ENCODE peak calls at places on chromosomes 2 and 18, in six cellular contexts. I is lower lobe of right lung, S is AG04450, U is cardiac fibroblast, Z is GM06990, R is foreskin fibroblast. C is an unnamed sample.

GRCh38 chr2:3025261-3025660 is 352.4 kb downstream of the EIPR1 start:
- DNase-seq in I (no peak), S (no peak), U (no peak), Z (no peak), R (no peak), C (no peak)

GRCh38 chr2:159098815-159099455 is 130.5 kb downstream of the TANC1 start:
- DNase-seq in I (no peak), S (no peak), U (no peak), Z (no peak), R (no peak), C (no peak)

GRCh38 chr2:241869087-241869961 is at the start of gene RTP5:
- DNase-seq in I (no peak), S (no peak), U (no peak), Z (no peak), R (no peak), C (no peak)

GRCh38 chr2:32671885-32672519 is 44.2 kb downstream of the TTC27 start:
- DNase-seq in I (no peak), S (no peak), U (no peak), Z (no peak), R (peak), C (no peak)

GRCh38 chr2:29524652-29525051 is 396.7 kb downstream of the ALK start:
- DNase-seq in I (no peak), S (no peak), U (no peak), Z (no peak), R (no peak), C (no peak)

GRCh38 chr18:8254664-8255063 is 354.6 kb upstream of the RAB12 start:
- DNase-seq in I (no peak), S (peak), U (no peak), Z (no peak), R (peak), C (no peak)

GRCh38 chr2:227933891-227934290 is 62.5 kb downstream of the DAW1 start:
- DNase-seq in I (no peak), S (no peak), U (peak), Z (no peak), R (no peak), C (peak)

GRCh38 chr2:238564286-238564920 is 137.7 kb downstream of the ASB1 start:
- DNase-seq in I (no peak), S (no peak), U (no peak), Z (no peak), R (no peak), C (no peak)

GRCh38 chr2:100352511-100352910 is 30.2 kb upstream of the LONRF2 start:
- DNase-seq in I (no peak), S (no peak), U (no peak), Z (no peak), R (no peak), C (no peak)

GRCh38 chr2:202861987-202862386 is 9.6 kb downstream of the ICA1L start:
- DNase-seq in I (no peak), S (no peak), U (no peak), Z (no peak), R (no peak), C (no peak)

GRCh38 chr18:71105994-71106546 is 817.2 kb downstream of the SOCS6 start:
- DNase-seq in I (no peak), S (no peak), U (no peak), Z (no peak), R (no peak), C (no peak)

GRCh38 chr18:63488160-63488559 is 11.4 kb downstream of the SERPINB5 start:
- DNase-seq in I (no peak), S (no peak), U (no peak), Z (no peak), R (no peak), C (no peak)

GRCh38 chr2:227460833-227461232 is 11.1 kb upstream of the AGFG1 start:
- DNase-seq in I (no peak), S (no peak), U (peak), Z (no peak), R (peak), C (no peak)

GRCh38 chr18:11607897-11608296 is 1.5 kb upstream of the SLC35G4 start:
- DNase-seq in I (no peak), S (no peak), U (no peak), Z (no peak), R (no peak), C (peak)

GRCh38 chr2:226183033-226183432 is 616.6 kb downstream of the IRS1 start:
- DNase-seq in I (no peak), S (no peak), U (no peak), Z (no peak), R (no peak), C (no peak)

GRCh38 chr2:179454443-179455218 is 190.0 kb upstream of the SESTD1 start:
- DNase-seq in I (no peak), S (peak), U (peak), Z (no peak), R (peak), C (peak)

GRCh38 chr2:196500686-196501431 is 138.7 kb upstream of the CCDC150 start:
- DNase-seq in I (no peak), S (no peak), U (peak), Z (no peak), R (peak), C (no peak)

GRCh38 chr2:82344670-82345069 is 2040.1 kb upstream of the LRRTM1 start:
- DNase-seq in I (no peak), S (no peak), U (peak), Z (no peak), R (no peak), C (no peak)

GRCh38 chr2:179435021-179435420 is 170.4 kb upstream of the SESTD1 start:
- DNase-seq in I (no peak), S (no peak), U (no peak), Z (no peak), R (peak), C (no peak)

GRCh38 chr18:70337139-70337972 is 48.5 kb downstream of the SOCS6 start:
- DNase-seq in I (no peak), S (peak), U (peak), Z (no peak), R (peak), C (peak)

GRCh38 chr2:66555076-66555475 is 120.2 kb downstream of the MEIS1 start:
- DNase-seq in I (no peak), S (no peak), U (peak), Z (no peak), R (peak), C (no peak)
- H3K4me3 ChIP-seq in I (no peak), S (no peak), U (no peak), Z (no peak), R (no peak), C (peak)

GRCh38 chr2:222916229-222917197 is 55.7 kb downstream of the ACSL3 start:
- DNase-seq in I (no peak), S (no peak), U (no peak), Z (no peak), R (peak), C (no peak)
- TF ChIP-seq CTCF in I (peak), S (peak), U (no peak), Z (no peak), R (no peak), C (no peak)

DNA sequence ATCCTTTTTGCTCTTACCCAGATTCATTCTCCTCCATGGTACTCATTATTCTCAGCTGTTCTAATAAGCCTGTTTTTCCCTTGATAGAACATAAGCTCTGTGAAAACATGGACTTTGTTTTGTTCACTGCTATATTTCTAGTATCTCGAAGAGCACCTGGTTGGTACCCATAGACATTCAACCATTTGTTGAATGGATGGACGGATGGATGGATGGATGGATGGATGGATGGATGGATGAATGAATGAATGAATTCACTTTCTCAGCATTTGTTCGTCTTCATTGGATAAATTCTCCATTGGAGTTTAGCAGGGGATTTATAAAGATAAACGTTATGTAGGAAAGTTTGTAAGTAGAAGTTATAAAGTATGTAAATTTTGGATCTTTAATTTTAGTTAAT is 2.9 kb downstream of the FAM171B start:
- DNase-seq in I (no peak), S (no peak), U (no peak), Z (no peak), R (no peak), C (no peak)
- H3K4me3 ChIP-seq in I (no peak), S (no peak), U (no peak), Z (no peak), R (no peak), C (no peak)

GRCh38 chr2:12416600-12416999 is 300.1 kb upstream of the TRIB2 start:
- DNase-seq in I (peak), S (no peak), U (peak), Z (no peak), R (peak), C (no peak)
- TF ChIP-seq CTCF in I (peak), S (peak), U (peak), Z (peak), R (peak), C (peak)

GRCh38 chr2:104863585-104864279 is 9.8 kb downstream of the POU3F3 start:
- DNase-seq in I (no peak), S (no peak), U (no peak), Z (no peak), R (no peak), C (no peak)
- H3K4me3 ChIP-seq in I (no peak), S (no peak), U (no peak), Z (no peak), R (no peak), C (no peak)

DNA sequence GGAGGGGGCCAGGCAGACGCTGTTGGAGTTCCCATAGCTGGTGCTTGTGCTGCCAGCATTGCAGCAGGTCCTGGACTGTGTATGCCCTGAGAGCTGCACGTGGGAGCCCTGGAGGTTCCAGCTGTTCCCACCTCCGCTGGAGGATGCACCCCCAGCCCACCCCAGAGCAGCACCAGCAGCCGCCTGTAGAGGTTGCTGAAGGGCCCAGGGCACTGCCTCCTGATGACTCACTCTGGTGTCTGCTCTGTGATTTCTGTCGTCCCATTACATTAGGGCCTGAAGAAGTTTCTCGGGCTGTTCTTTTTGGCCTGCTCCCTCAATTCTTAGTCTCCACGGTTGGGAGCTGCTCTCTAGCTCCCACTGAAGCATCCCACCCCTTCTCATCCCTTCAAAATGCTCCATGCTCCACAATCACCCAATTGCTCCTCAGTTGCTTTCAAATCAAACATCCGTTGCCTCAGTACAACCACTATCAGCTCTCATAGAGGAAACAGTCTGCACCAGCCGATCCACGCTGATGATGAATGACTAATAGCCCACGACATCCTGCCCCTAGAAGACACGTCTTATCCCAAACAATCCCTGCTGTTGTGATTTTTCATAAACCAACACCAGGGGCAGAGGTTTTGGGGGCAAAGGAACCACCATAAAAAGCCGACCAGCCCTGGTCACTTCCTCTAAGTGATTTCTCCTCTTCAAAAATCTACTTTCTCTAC is 65.2 kb upstream of the RNF152 start:
- DNase-seq in I (no peak), S (no peak), U (peak), Z (no peak), R (peak), C (no peak)
- TF ChIP-seq CTCF in I (no peak), S (no peak), U (peak), Z (no peak), R (no peak), C (peak)

GRCh38 chr2:127407091-127407490 is 11.1 kb upstream of the PROC start:
- DNase-seq in I (peak), S (no peak), U (no peak), Z (no peak), R (no peak), C (no peak)
- H3K4me3 ChIP-seq in I (no peak), S (no peak), U (no peak), Z (no peak), R (no peak), C (no peak)

GRCh38 chr2:65638438-65638837 is 206.0 kb upstream of the SPRED2 start:
- DNase-seq in I (no peak), S (no peak), U (peak), Z (no peak), R (no peak), C (no peak)

GRCh38 chr2:65636024-65636423 is 203.6 kb upstream of the SPRED2 start:
- DNase-seq in I (no peak), S (no peak), U (no peak), Z (no peak), R (no peak), C (no peak)

GRCh38 chr2:65639156-65639876 is 206.9 kb upstream of the SPRED2 start:
- DNase-seq in I (no peak), S (no peak), U (peak), Z (no peak), R (peak), C (no peak)

GRCh38 chr2:65637061-65637460 is 204.7 kb upstream of the SPRED2 start:
- DNase-seq in I (no peak), S (no peak), U (no peak), Z (no peak), R (no peak), C (no peak)

DNA sequence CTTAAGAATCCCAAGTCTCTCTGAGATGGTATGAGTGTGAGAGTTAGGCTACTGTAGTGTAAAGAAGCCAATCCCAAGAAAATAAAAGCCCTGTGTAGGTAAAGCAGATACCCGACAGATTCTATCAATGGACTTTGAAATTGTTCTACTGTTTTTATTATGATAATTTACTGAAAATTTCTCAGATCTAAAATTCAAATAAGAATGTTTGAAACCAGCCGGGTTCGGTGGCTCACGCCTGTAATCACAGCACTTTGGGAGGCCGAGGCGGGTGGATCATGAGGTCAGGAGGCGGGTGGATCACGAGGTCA is 208.3 kb upstream of the SPRED2 start:
- DNase-seq in I (no peak), S (no peak), U (no peak), Z (no peak), R (no peak), C (no peak)
- TF ChIP-seq CTCF in I (no peak), S (no peak), U (no peak), Z (no peak), R (no peak), C (no peak)

DNA sequence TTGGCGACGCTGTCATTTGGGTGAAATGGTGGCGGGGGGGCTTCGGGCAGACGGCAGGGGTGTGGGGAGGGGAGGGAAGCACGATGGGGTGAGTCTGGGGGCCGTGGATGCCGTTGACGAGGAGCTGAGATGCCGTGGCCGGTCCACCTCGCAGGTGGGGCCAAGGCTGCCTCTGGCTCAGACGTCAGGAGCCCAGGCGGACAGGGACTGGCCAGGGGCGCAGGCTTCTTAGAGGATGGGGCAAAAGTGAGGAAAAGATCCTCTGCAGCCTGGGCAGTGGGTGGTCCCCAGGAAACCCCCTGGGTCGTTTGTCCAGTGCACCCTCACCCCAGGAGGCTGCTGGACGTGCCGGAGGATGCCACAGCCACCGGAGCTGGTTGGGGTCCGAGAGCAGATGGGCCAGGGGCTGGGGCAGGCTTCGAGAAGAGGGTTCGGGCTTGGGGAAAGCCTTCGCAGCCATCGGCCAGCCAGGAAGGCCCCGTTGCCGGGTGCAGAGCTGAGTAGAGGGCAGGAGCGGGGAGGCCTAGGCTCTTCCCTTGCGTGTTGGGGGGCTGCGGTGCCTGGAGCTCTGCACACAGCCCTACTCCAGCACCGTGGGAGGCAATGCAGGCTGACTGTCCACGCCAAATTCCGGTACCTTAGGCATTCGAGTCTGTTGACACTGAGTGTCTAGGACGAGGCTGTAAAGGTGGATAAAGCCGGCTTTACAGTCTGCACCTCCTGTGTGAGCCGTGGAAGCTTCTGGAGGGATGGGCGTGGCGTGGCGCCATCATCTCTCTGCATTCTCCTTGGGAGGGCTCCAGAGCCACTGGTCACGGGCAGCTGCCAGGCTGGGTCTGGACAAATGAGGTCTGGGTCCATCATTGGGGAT is 18.8 kb downstream of the GPC1 start:
- DNase-seq in I (no peak), S (no peak), U (no peak), Z (no peak), R (no peak), C (no peak)
- H3K4me3 ChIP-seq in I (no peak), S (peak), U (no peak), Z (no peak), R (peak), C (no peak)

GRCh38 chr2:48601349-48601748 is 16.3 kb upstream of the GTF2A1L start:
- DNase-seq in I (no peak), S (no peak), U (peak), Z (no peak), R (no peak), C (no peak)
- TF ChIP-seq CTCF in I (peak), S (peak), U (peak), Z (peak), R (peak), C (peak)

C was measured in retinal pigment epithelial cell.